ENCODE peak calls at places on chromosomes 16 and 17, in six cellular contexts. One of them, this sample, is unnamed.

GRCh38 chr17:67281736-67282135 is 36.7 kb upstream of the HELZ start:
- ATAC-seq in CD4-positive, alpha-beta T cell: no peak
- ATAC-seq in psoas muscle: no peak
- ATAC-seq in activated CD8-positive, alpha-beta memory T cell treated with anti-CD3 and anti-CD28 coated beads, Interleukin-2, amount 10 ng/mL, durations not matched to agents 7 days and 5 days: no peak
- ATAC-seq in pancreas: no peak
- ATAC-seq in Panc1: no peak
- ATAC-seq in this sample: no peak

GRCh38 chr17:199806-200603 is 18.6 kb upstream of the DOC2B start:
- ATAC-seq in CD4-positive, alpha-beta T cell: no peak
- ATAC-seq in psoas muscle: peak
- ATAC-seq in activated CD8-positive, alpha-beta memory T cell treated with anti-CD3 and anti-CD28 coated beads, Interleukin-2, amount 10 ng/mL, durations not matched to agents 7 days and 5 days: no peak
- ATAC-seq in pancreas: peak
- ATAC-seq in Panc1: peak
- ATAC-seq in this sample: no peak

GRCh38 chr16:70572050-70572925 is 48.7 kb downstream of the SF3B3 start:
- ATAC-seq in CD4-positive, alpha-beta T cell: no peak
- ATAC-seq in psoas muscle: no peak
- ATAC-seq in activated CD8-positive, alpha-beta memory T cell treated with anti-CD3 and anti-CD28 coated beads, Interleukin-2, amount 10 ng/mL, durations not matched to agents 7 days and 5 days: no peak
- ATAC-seq in pancreas: peak
- ATAC-seq in Panc1: no peak
- ATAC-seq in this sample: no peak

GRCh38 chr16:66462912-66463311 is 35.8 kb downstream of the BEAN1 start:
- ATAC-seq in CD4-positive, alpha-beta T cell: no peak
- ATAC-seq in psoas muscle: no peak
- ATAC-seq in activated CD8-positive, alpha-beta memory T cell treated with anti-CD3 and anti-CD28 coated beads, Interleukin-2, amount 10 ng/mL, durations not matched to agents 7 days and 5 days: no peak
- ATAC-seq in pancreas: no peak
- ATAC-seq in Panc1: no peak
- ATAC-seq in this sample: no peak

GRCh38 chr17:76713765-76714164 is 3.0 kb upstream of the MXRA7 start:
- ATAC-seq in CD4-positive, alpha-beta T cell: no peak
- ATAC-seq in psoas muscle: no peak
- ATAC-seq in activated CD8-positive, alpha-beta memory T cell treated with anti-CD3 and anti-CD28 coated beads, Interleukin-2, amount 10 ng/mL, durations not matched to agents 7 days and 5 days: no peak
- ATAC-seq in pancreas: no peak
- ATAC-seq in Panc1: no peak
- ATAC-seq in this sample: no peak

GRCh38 chr17:4858880-4859260 is 25.7 kb downstream of the MINK1 start:
- ATAC-seq in CD4-positive, alpha-beta T cell: no peak
- ATAC-seq in psoas muscle: peak
- ATAC-seq in activated CD8-positive, alpha-beta memory T cell treated with anti-CD3 and anti-CD28 coated beads, Interleukin-2, amount 10 ng/mL, durations not matched to agents 7 days and 5 days: no peak
- ATAC-seq in pancreas: peak
- ATAC-seq in Panc1: no peak
- ATAC-seq in this sample: peak

GRCh38 chr17:44960654-44961053 is 7.4 kb downstream of the C1QL1 start:
- ATAC-seq in CD4-positive, alpha-beta T cell: no peak
- ATAC-seq in psoas muscle: no peak
- ATAC-seq in activated CD8-positive, alpha-beta memory T cell treated with anti-CD3 and anti-CD28 coated beads, Interleukin-2, amount 10 ng/mL, durations not matched to agents 7 days and 5 days: no peak
- ATAC-seq in pancreas: no peak
- ATAC-seq in Panc1: no peak
- ATAC-seq in this sample: no peak

GRCh38 chr16:4693956-4694663 is 748 bp downstream of the NUDT16L1 start:
- ATAC-seq in CD4-positive, alpha-beta T cell: peak
- ATAC-seq in psoas muscle: peak
- ATAC-seq in activated CD8-positive, alpha-beta memory T cell treated with anti-CD3 and anti-CD28 coated beads, Interleukin-2, amount 10 ng/mL, durations not matched to agents 7 days and 5 days: peak
- ATAC-seq in pancreas: peak
- ATAC-seq in Panc1: peak
- ATAC-seq in this sample: peak

GRCh38 chr16:24999856-25000447 is 15.2 kb downstream of the ARHGAP17 start:
- ATAC-seq in CD4-positive, alpha-beta T cell: no peak
- ATAC-seq in psoas muscle: peak
- ATAC-seq in activated CD8-positive, alpha-beta memory T cell treated with anti-CD3 and anti-CD28 coated beads, Interleukin-2, amount 10 ng/mL, durations not matched to agents 7 days and 5 days: no peak
- ATAC-seq in pancreas: peak
- ATAC-seq in Panc1: peak
- ATAC-seq in this sample: peak

GRCh38 chr16:23014592-23014991 is 134.7 kb downstream of the USP31 start:
- ATAC-seq in CD4-positive, alpha-beta T cell: no peak
- ATAC-seq in psoas muscle: no peak
- ATAC-seq in activated CD8-positive, alpha-beta memory T cell treated with anti-CD3 and anti-CD28 coated beads, Interleukin-2, amount 10 ng/mL, durations not matched to agents 7 days and 5 days: no peak
- ATAC-seq in pancreas: no peak
- ATAC-seq in Panc1: no peak
- ATAC-seq in this sample: no peak

This sample was measured in SK-N-SH treated with all-trans-retinoic acid at 6 μM for 48 hours.